ENCODE peak calls at places on chromosome 3, in seven cellular contexts. I is A549; O is G401; P is stimulated activated CD4-positive, alpha-beta T cell treated with anti-CD3 and anti-CD28 coated beads, Interleukin-1b, Interleukin-23, amount 100 ng/mL, for 1 hour; X is NCI-H82; M is cardiac septum; E is ACHN. J is an unnamed sample.

GRCh38 chr3:50340404-50341329 is at the start of gene RASSF1:
- DNase-seq in I (no peak), O (peak; percentile 57), P (no peak), X (no peak), M (peak; percentile 87), E (no peak), J (no peak)

GRCh38 chr3:141828487-141829284 is 47.8 kb upstream of the ATP1B3 start:
- DNase-seq in I (no peak), O (peak; percentile 1), P (no peak), X (peak; percentile 86), M (no peak), E (no peak), J (no peak)

GRCh38 chr3:11626084-11626463 is 17.6 kb downstream of the VGLL4 start:
- DNase-seq in I (no peak), O (no peak), P (no peak), X (no peak), M (no peak), E (no peak), J (no peak)

GRCh38 chr3:53595660-53596059 is 101.2 kb downstream of the CACNA1D start:
- DNase-seq in I (no peak), O (no peak), P (no peak), X (no peak), M (no peak), E (no peak), J (no peak)

GRCh38 chr3:53147903-53148400 is 13.1 kb upstream of the PRKCD start:
- DNase-seq in I (no peak), O (no peak), P (no peak), X (no peak), M (no peak), E (no peak), J (no peak)

GRCh38 chr3:49716169-49716568 is 3.3 kb downstream of the AMIGO3 start:
- DNase-seq in I (no peak), O (no peak), P (no peak), X (no peak), M (no peak), E (no peak), J (no peak)

GRCh38 chr3:12655701-12656100 is 8.2 kb downstream of the RAF1 start:
- DNase-seq in I (no peak), O (no peak), P (no peak), X (no peak), M (no peak), E (no peak), J (no peak)

GRCh38 chr3:55570361-55570760 is 83.3 kb upstream of the WNT5A start:
- DNase-seq in I (no peak), O (no peak), P (no peak), X (peak; percentile 22), M (no peak), E (no peak), J (no peak)

GRCh38 chr3:144187531-144188230 is 216.1 kb downstream of the DIPK2A start:
- DNase-seq in I (no peak), O (no peak), P (no peak), X (peak; percentile 84), M (no peak), E (no peak), J (no peak)

GRCh38 chr3:115062009-115062408 is 85.1 kb downstream of the ZBTB20 start:
- DNase-seq in I (no peak), O (peak; percentile 45), P (no peak), X (no peak), M (no peak), E (no peak), J (peak; percentile 96)

GRCh38 chr3:101988591-101988990 is 139.3 kb downstream of the NFKBIZ start:
- DNase-seq in I (no peak), O (no peak), P (no peak), X (no peak), M (no peak), E (no peak), J (no peak)

GRCh38 chr3:78986702-78987101 is 781.1 kb downstream of the ROBO1 start:
- DNase-seq in I (no peak), O (no peak), P (no peak), X (peak; percentile 37), M (no peak), E (no peak), J (no peak)

GRCh38 chr3:4674216-4674615 is 181.1 kb downstream of the ITPR1 start:
- DNase-seq in I (no peak), O (no peak), P (no peak), X (no peak), M (no peak), E (no peak), J (no peak)

GRCh38 chr3:15263120-15263519 is 57.1 kb downstream of the CAPN7 start:
- DNase-seq in I (no peak), O (no peak), P (no peak), X (no peak), M (peak; percentile 67), E (no peak), J (no peak)